ENCODE peak calls at places on chromosomes 4 and X, in six cellular contexts. G is HepG2, L is GM12878, I is GM12892, E is K562, K is H1. Z is an unnamed sample.

GRCh38 chrX:153378607-153379006 is 22.5 kb downstream of the PNMA6E start:
- DNase-seq in K (no peak), E (no peak), L (no peak), I (no peak), G (no peak), Z (no peak)

GRCh38 chrX:107659768-107660167 is 31.5 kb downstream of the PRPS1 start:
- DNase-seq in K (no peak), L (no peak), E (peak; percentile 19), I (no peak), G (peak; percentile 9), Z (no peak)

GRCh38 chr4:83837614-83838308 is 301.9 kb downstream of the GPAT3 start:
- DNase-seq in K (no peak), G (no peak), L (no peak), E (no peak), I (no peak), Z (no peak)

GRCh38 chr4:151409470-151410313 is 716 bp downstream of the FHIP1A start:
- DNase-seq in E (peak; percentile 10), G (peak; percentile 79), I (no peak), L (no peak), K (no peak), Z (no peak)

GRCh38 chrX:48645669-48646068 is 37.9 kb upstream of the WAS start:
- DNase-seq in G (no peak), L (no peak), K (no peak), E (no peak), I (no peak), Z (no peak)

GRCh38 chr4:163367651-163368050 is 24.0 kb downstream of the NPY5R start:
- DNase-seq in G (no peak), L (no peak), E (no peak), K (no peak), I (no peak), Z (no peak)

GRCh38 chrX:80485543-80485942 is 65.3 kb downstream of the TENT5D start:
- DNase-seq in K (no peak), I (no peak), L (no peak), E (no peak), G (no peak), Z (no peak)

GRCh38 chr4:71497078-71497477 is 158.3 kb downstream of the SLC4A4 start:
- DNase-seq in L (no peak), G (no peak), I (no peak), E (no peak), K (no peak), Z (no peak)

GRCh38 chrX:104370089-104370488 is 115.4 kb upstream of the ESX1 start:
- DNase-seq in G (peak; percentile 6), I (no peak), L (no peak), E (peak; percentile 5), K (no peak), Z (no peak)

GRCh38 chr4:7210818-7211217 is 18.5 kb downstream of the SORCS2 start:
- DNase-seq in G (no peak), L (no peak), E (no peak), K (no peak), I (no peak), Z (no peak)

GRCh38 chrX:13120017-13120416 is 75.6 kb upstream of the FAM9C start:
- DNase-seq in E (no peak), I (no peak), K (no peak), L (no peak), G (peak; percentile 21), Z (no peak)
- TF ChIP-seq POLR2A in E (no peak), I (no peak), K (no peak), L (no peak), G (no peak), Z (no peak)

GRCh38 chr4:142379277-142380051 is 466.6 kb downstream of the INPP4B start:
- DNase-seq in K (no peak), G (no peak), I (no peak), E (no peak), L (no peak), Z (no peak)
- TF ChIP-seq TAF1 in K (no peak), G (no peak), I (no peak), E (no peak), L (no peak), Z (no peak)

DNA sequence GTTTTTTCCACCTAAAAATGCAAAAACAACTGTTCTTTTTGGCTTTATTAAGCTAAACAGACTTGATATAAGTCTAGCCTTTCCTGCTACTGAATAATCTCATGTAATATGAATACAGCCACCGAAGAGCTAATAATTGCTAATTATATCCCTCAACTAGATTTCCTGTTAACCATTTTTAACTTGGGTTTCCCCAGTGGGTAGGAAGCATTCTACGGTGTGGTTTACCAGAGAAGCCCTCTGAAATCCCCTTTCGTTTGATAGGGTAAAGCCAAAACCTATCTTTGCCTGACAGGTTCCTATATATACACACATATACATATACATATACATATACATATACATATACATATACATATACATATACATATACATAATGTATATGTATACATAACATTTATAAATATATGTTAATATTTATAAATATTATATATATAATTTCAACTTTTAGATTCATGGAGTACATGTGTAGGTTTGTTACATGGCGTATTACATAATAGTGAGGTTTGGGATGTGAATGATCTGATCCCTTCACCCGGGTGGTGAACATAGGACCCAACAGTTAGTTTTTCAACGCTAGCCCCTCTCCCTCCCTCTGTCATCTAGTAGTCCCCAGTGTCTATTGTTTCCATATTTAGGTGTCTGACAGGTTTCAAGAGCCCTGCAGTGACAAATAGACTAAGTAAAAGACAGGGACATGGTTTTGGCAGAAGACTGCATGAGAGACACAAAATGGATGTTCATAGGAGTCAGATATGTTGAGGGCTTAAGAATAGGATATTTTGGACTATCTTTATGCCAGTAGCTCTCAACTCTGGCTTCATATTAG is 62.4 kb downstream of the ATXN3L start:
- DNase-seq in K (no peak), I (no peak), E (no peak), G (no peak), L (peak; percentile 82), Z (no peak)
- TF ChIP-seq POLR2A in K (no peak), I (no peak), E (no peak), G (no peak), L (no peak), Z (no peak)

GRCh38 chr4:48290146-48290772 is 20.6 kb upstream of the TEC start:
- DNase-seq in I (no peak), K (no peak), G (peak; percentile 19), E (peak; percentile 64), L (no peak), Z (no peak)
- TF ChIP-seq TAF1 in I (no peak), K (no peak), G (no peak), E (no peak), L (no peak), Z (no peak)

GRCh38 chr4:168408620-168409019 is 71.7 kb downstream of the DDX60L start:
- DNase-seq in L (no peak), E (no peak), I (no peak), K (no peak), G (no peak), Z (no peak)
- TF ChIP-seq POLR2A in L (no peak), E (no peak), I (no peak), K (no peak), G (no peak), Z (no peak)

DNA sequence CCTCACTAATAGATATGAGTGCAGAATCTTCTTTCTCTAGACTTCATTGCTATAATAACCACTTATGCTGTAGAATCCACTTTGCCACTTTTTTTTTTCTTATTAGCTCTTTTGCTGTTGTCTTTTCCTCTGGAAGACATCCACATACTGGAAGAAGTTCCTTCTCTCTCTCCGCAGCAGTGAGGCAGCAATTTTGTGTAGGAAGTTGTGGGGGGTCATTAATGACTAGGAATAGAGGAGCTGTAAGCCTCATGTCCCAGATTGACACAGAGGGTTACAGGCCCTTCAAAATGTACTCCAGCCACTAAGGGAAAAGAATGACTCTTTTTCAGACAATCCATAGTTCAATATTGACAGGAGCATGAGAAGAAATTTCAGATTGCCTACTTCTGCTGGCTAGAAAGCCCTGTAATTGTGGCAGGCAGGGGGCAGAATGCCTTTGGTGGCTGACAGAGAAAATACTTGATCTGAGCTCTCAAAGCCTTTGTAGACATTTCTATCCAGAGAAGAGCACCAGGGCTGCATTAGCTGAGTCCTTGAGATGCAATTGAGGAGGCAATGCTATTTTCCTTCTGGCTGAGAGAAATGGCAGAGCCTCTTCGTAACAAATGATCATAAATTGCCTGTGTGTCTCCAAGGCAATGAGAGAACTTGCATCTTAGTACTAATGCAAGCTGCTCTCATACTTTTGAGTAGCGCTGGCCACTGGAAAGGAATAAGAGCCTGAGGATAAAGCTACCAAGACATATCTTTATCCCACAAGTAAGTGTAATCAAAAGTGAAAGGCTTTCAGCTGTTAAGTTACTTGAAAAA is 856.3 kb downstream of the STIM2 start:
- DNase-seq in E (no peak), G (no peak), I (no peak), L (no peak), K (no peak), Z (no peak)
- TF ChIP-seq TAF1 in E (no peak), G (no peak), I (no peak), L (no peak), K (no peak), Z (no peak)

DNA sequence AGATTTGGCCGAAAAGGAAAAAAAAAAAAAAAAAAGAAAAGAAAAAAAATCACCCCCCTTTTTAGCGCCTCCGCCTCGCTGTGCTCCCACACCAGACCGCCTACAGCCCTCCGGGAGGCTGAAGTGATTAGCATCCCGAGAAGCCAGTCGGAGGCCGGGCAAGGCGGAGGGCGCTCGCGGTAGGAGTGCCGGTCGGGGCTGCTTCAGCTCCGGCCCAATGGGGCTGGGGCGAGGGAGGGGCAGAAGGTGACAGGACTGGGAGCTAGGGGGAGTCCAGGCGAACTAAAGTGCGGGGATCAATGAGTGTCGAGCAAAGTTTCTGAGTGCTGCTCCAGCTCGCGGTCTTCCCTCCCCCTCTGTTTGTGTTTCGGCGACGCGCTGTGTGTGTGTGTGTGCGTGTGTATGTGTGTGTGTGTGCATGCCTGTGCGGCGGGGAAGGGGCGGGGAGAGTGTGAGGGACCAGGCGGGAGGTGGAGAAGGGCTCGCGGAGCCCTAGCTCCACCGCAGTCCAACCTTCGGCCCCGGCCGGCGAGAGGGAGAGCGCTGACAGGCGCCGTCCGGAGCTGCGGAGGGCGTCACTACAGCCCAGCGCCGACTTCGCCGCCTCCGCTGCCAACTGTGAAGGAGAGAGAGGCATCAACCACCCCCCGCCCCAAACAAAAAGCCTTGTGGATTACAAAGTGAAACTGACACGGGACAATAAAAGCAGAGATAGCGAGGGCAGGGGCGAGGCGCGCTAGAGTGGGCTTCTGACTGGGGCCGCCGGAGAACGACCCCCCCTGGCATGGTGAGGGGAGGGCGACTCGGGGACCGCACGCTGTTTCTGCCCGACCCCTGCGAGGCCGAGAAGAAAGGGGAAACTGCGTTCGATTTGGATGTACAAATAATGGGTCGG is at the start of gene FAT4:
- DNase-seq in E (peak; percentile 12), K (peak; percentile 81), L (no peak), I (no peak), G (peak; percentile 88), Z (peak; percentile 53)
- TF ChIP-seq POLR2A in E (no peak), K (no peak), L (no peak), I (no peak), G (no peak), Z (no peak)

GRCh38 chr4:65868096-65868824 is 198.0 kb upstream of the EPHA5 start:
- DNase-seq in L (no peak), G (no peak), I (no peak), E (no peak), K (no peak), Z (no peak)
- TF ChIP-seq TAF1 in L (no peak), G (no peak), I (no peak), E (no peak), K (no peak), Z (no peak)